ENCODE peak calls at places on chromosome 18, in eight cellular contexts. Y is mesendoderm, L is heart left ventricle, G is endodermal cell, X is brain microvascular endothelial cell, D is cardiac muscle cell, S is GM06990, B is HCT116. W is an unnamed sample. For H3K27me3 and H3K36me3, the result is how much of the 10 kb centered on the place peaks cover.

GRCh38 chr18:79639072-79639829 is 40.4 kb upstream of the CTDP1 start:
- DNase-seq in S (no peak), B (no peak), L (no peak), D (peak), X (no peak), G (peak), Y (peak), W (no peak)

GRCh38 chr18:79393626-79394401 is 1.9 kb upstream of the NFATC1 start:
- DNase-seq in B (peak), Y (peak), G (peak), S (no peak), X (peak), D (peak), L (peak), W (peak)

GRCh38 chr18:79248495-79249078 is 147.1 kb upstream of the NFATC1 start:
- DNase-seq in L (no peak), Y (peak), G (no peak), D (peak), X (no peak), B (no peak), S (no peak), W (no peak)

GRCh38 chr18:60372598-60372997 is at the start of gene MC4R:
- DNase-seq in B (peak), S (no peak), G (peak), L (peak), X (peak), Y (peak), D (peak), W (peak)

GRCh38 chr18:59907172-59907571 is 7.4 kb downstream of the PMAIP1 start:
- DNase-seq in G (no peak), B (no peak), L (no peak), X (no peak), S (peak), D (no peak), Y (no peak), W (no peak)

GRCh38 chr18:75064513-75064905 is 144.4 kb downstream of the PTGR3 start:
- DNase-seq in L (no peak), G (no peak), Y (no peak), D (no peak), S (no peak), X (no peak), B (no peak), W (no peak)

GRCh38 chr18:5238371-5238758 is 41.3 kb upstream of the AKAIN1 start:
- DNase-seq in L (peak), X (peak), Y (no peak), B (no peak), G (peak), D (peak), S (no peak), W (peak)

GRCh38 chr18:12287684-12288405 is 20.2 kb upstream of the TUBB6 start:
- DNase-seq in B (peak), S (no peak), L (peak), X (peak), D (peak), Y (peak), G (peak), W (peak)

GRCh38 chr18:5294113-5294617 is 1.4 kb downstream of the ZBTB14 start:
- DNase-seq in X (no peak), L (no peak), B (no peak), D (peak), Y (no peak), G (no peak), S (no peak), W (peak)

GRCh38 chr18:34985963-34986362 is 55.2 kb upstream of the MAPRE2 start:
- DNase-seq in B (no peak), S (no peak), L (no peak), D (no peak), X (no peak), Y (no peak), G (no peak), W (no peak)
- H3K4me3 ChIP-seq in B (no peak), S (no peak), L (no peak), D (no peak), X (no peak), Y (no peak), G (no peak), W (no peak)

DNA sequence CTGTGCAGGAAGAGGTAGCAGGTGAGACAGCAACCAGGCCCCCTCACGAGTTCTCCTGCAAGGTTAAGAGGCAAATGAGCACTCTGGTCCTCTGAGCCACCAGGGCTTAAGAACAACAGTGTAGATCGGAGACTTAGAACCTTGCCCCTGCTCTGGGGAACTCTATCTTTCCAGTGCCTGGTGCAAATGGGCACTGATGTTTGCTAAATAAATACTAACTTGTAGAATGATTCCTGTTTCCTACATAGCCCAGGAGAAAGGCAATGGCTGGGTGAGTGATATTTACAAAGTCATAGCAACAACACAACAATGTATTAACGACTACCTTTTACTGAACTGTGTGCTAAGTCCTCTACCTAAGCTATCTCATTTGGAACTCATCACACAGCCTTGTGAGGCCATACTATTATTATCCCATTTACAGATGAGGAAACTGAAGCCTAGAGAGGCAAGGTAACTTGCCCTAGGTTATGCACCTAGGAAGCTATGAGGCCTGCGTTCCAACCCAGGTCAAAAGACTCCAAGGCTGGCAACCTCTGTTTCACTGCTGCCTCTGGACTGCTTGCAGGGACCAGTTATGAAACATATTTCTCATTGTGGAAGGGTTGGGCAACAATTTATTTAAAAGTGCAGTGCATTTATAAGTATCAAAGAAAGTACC is 4.3 kb downstream of the ATP8B1 start:
- DNase-seq in X (no peak), G (no peak), L (no peak), S (no peak), D (no peak), B (no peak), Y (no peak), W (no peak)
- H3K27me3 ChIP-seq in X (under half), G (under half), L (under half), S (under half), D (half or more), B (under half), Y (under half), W (under half)

GRCh38 chr18:2672410-2672809 is 16.9 kb downstream of the SMCHD1 start:
- DNase-seq in G (no peak), D (no peak), X (no peak), L (no peak), S (no peak), B (no peak), Y (no peak), W (no peak)

GRCh38 chr18:2672872-2673271 is 17.3 kb downstream of the SMCHD1 start:
- DNase-seq in L (no peak), Y (no peak), X (no peak), G (no peak), D (no peak), S (no peak), B (no peak), W (no peak)
- H3K36me3 ChIP-seq in L (under half), Y (under half), X (under half), G (half or more), D (half or more), S (under half), B (under half), W (under half)

DNA sequence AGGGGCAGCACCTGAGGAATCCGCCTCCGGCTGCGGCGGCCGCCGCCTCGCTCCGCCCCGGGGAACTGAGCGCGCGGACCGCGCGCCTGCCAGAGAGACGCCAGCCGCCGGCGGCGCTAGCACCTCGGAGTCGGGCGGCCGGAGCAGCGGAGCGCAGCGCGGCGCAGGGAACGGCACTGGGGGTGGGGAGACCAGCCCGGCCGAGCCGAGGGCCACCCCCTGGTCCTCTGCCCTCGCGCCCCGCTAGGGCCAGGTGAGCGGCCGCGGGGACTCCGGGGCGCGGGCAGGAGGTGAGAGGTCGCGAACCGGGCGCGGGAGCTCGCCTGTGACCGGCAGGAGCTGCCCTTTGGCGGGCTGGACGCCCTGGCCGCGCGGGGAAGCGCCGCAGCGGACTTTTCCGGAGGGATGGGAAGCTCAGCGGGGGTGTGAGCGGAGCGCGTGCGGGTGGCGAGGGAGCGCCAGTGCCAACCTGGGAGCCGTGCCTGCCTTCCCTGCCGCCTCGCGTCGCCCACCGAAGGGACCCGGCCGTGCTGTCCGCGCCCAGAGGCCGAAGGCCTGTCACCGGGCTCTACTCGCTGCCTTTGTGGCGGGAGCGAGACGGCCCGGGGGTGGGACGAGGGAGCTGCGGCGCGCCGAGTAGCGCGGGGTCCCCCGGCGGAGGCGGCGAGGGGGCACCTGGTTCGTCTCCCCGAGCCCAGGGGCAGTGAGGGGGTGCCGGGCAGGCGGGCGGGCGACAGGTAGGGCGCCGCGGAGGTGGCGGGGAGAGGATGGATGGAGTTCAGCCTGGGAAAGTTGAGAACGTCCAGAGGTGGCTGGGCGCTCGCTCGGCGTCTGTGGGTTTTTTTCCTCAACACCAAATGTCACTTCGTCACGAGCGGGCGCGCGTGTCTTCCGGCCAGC is at the start of gene GREB1L:
- DNase-seq in Y (peak), L (peak), B (peak), G (peak), D (peak), S (peak), X (no peak), W (peak)
- H3K4me3 ChIP-seq in Y (peak), L (peak), B (peak), G (peak), D (peak), S (no peak), X (peak), W (peak)

GRCh38 chr18:57950542-57950941 is 93.5 kb upstream of the NEDD4L start:
- DNase-seq in G (no peak), Y (no peak), L (no peak), B (no peak), X (no peak), S (no peak), D (no peak), W (no peak)
- H3K27me3 ChIP-seq in G (under half), Y (under half), L (under half), B (under half), X (under half), S (under half), D (under half), W (under half)

W was measured in H7.